ENCODE peak calls at places on chromosomes 7 and 10, in eight cellular contexts. S, V, T, X, Y, D, O and N are unnamed samples.

GRCh38 chr7:111929258-111929657 is 276.9 kb downstream of the DOCK4 start:
- DNase-seq in T (no peak), X (no peak), S (no peak), O (no peak), D (no peak), V (no peak), Y (no peak), N (no peak)

GRCh38 chr10:19169684-19170083 is 121.1 kb downstream of the MALRD1 start:
- DNase-seq in T (peak; percentile 63), D (no peak), S (no peak), V (no peak), Y (no peak), X (no peak), O (no peak), N (peak; percentile 56)

GRCh38 chr7:1009747-1010146 is 26.8 kb downstream of the CYP2W1 start:
- DNase-seq in V (no peak), X (no peak), S (no peak), D (no peak), T (no peak), Y (no peak), O (no peak), N (no peak)

GRCh38 chr7:18212788-18213187 is 185.1 kb upstream of the PRPS1L1 start:
- DNase-seq in D (no peak), V (no peak), Y (no peak), T (no peak), S (no peak), O (no peak), X (peak; percentile 48), N (no peak)

GRCh38 chr10:25048463-25048862 is 32.1 kb downstream of the THNSL1 start:
- DNase-seq in D (no peak), T (no peak), Y (no peak), X (no peak), S (no peak), V (no peak), O (no peak), N (no peak)

GRCh38 chr10:11448545-11449244 is 162.8 kb downstream of the USP6NL start:
- DNase-seq in O (no peak), V (no peak), T (no peak), X (no peak), Y (no peak), D (no peak), S (no peak), N (no peak)

GRCh38 chr10:3323865-3324498 is 151.4 kb upstream of the PITRM1 start:
- DNase-seq in D (no peak), X (peak; percentile 29), O (no peak), T (no peak), V (no peak), Y (no peak), S (no peak), N (peak; percentile 63)

GRCh38 chr7:32470871-32471270 is 19.3 kb downstream of the LSM5 start:
- DNase-seq in X (no peak), D (no peak), V (no peak), S (no peak), O (no peak), T (no peak), Y (no peak), N (peak; percentile 52)

GRCh38 chr10:26157734-26158133 is 58.8 kb upstream of the GAD2 start:
- DNase-seq in Y (no peak), X (no peak), O (no peak), S (no peak), V (no peak), T (no peak), D (peak; percentile 11), N (no peak)

GRCh38 chr7:111827863-111828504 is 265.7 kb upstream of the IMMP2L start:
- DNase-seq in Y (no peak), O (no peak), S (no peak), V (no peak), T (peak; percentile 31), X (peak; percentile 56), D (peak; percentile 59), N (peak; percentile 85)

GRCh38 chr7:158811461-158811860 is 17.8 kb downstream of the ESYT2 start:
- DNase-seq in Y (no peak), X (peak; percentile 79), T (peak; percentile 55), O (peak; percentile 58), D (peak; percentile 72), S (no peak), V (no peak), N (peak; percentile 79)

GRCh38 chr7:56218510-56218909 is 102.3 kb upstream of the NUPR2 start:
- DNase-seq in D (no peak), S (no peak), T (no peak), Y (no peak), X (no peak), V (no peak), O (no peak), N (no peak)

GRCh38 chr7:123580406-123581161 is 21.0 kb upstream of the ASB15 start:
- DNase-seq in S (no peak), D (peak; percentile 50), T (no peak), Y (no peak), X (peak; percentile 77), V (peak; percentile 48), O (no peak), N (peak; percentile 55)

GRCh38 chr7:35257251-35258124 is 3.6 kb upstream of the TBX20 start:
- DNase-seq in V (no peak), S (no peak), O (no peak), X (no peak), T (no peak), Y (peak; percentile 59), D (no peak), N (no peak)

GRCh38 chr10:21870849-21871248 is 132.7 kb downstream of the DNAJC1 start:
- DNase-seq in S (no peak), O (no peak), T (no peak), Y (no peak), X (no peak), V (no peak), D (no peak), N (peak; percentile 55)

GRCh38 chr10:118973744-118974143 is 55.8 kb upstream of the NANOS1 start:
- DNase-seq in D (no peak), S (no peak), T (no peak), V (no peak), Y (no peak), X (no peak), O (no peak), N (no peak)

GRCh38 chr7:57367171-57367570 is 82.8 kb upstream of the ZNF716 start:
- DNase-seq in X (no peak), Y (no peak), D (no peak), S (no peak), O (no peak), T (no peak), V (no peak), N (no peak)

GRCh38 chr10:44979281-44980181 is 922 bp upstream of the DEPP1 start:
- DNase-seq in D (no peak), O (no peak), T (no peak), Y (no peak), X (no peak), S (no peak), V (no peak), N (peak; percentile 54)

GRCh38 chr10:48671914-48672595 is 12.6 kb upstream of the WDFY4 start:
- DNase-seq in D (no peak), V (no peak), Y (no peak), T (no peak), O (no peak), S (no peak), X (no peak), N (no peak)

GRCh38 chr10:43386981-43387677 is 15.7 kb downstream of the FXYD4 start:
- DNase-seq in D (no peak), S (no peak), X (no peak), V (no peak), T (no peak), Y (no peak), O (no peak), N (no peak)

GRCh38 chr7:10939237-10939910 is 34.3 kb upstream of the PHF14 start:
- DNase-seq in O (no peak), S (no peak), T (no peak), D (no peak), V (no peak), X (no peak), Y (no peak), N (peak; percentile 7)

GRCh38 chr10:31623466-31623865 is 304.4 kb downstream of the ZEB1 start:
- DNase-seq in V (no peak), O (no peak), Y (no peak), X (peak; percentile 65), T (no peak), D (no peak), S (no peak), N (no peak)

GRCh38 chr10:14654821-14655382 is 119.8 kb downstream of the FAM107B start:
- DNase-seq in X (no peak), V (peak; percentile 71), S (no peak), T (no peak), D (no peak), O (no peak), Y (no peak), N (no peak)

GRCh38 chr7:79292834-79293233 is 160.6 kb downstream of the MAGI2 start:
- DNase-seq in V (no peak), Y (no peak), D (no peak), O (no peak), X (no peak), T (no peak), S (no peak), N (no peak)

GRCh38 chr10:101397140-101397539 is 43.2 kb downstream of the BTRC start:
- DNase-seq in T (peak; percentile 53), V (no peak), O (no peak), X (peak; percentile 90), D (peak; percentile 32), S (no peak), Y (no peak), N (peak; percentile 20)

GRCh38 chr7:80918406-80918805 is 445 bp downstream of the SEMA3C start:
- DNase-seq in D (peak; percentile 35), O (no peak), V (peak; percentile 13), S (no peak), X (no peak), Y (no peak), T (peak; percentile 17), N (peak; percentile 30)

GRCh38 chr10:5070648-5071410 is 23.4 kb upstream of the AKR1C3 start:
- DNase-seq in S (no peak), X (peak; percentile 86), V (no peak), T (peak; percentile 38), D (no peak), Y (no peak), O (no peak), N (no peak)

GRCh38 chr10:64265961-64266360 is 744.8 kb downstream of the REEP3 start:
- DNase-seq in T (no peak), D (no peak), S (no peak), V (no peak), X (no peak), Y (no peak), O (no peak), N (no peak)

GRCh38 chr10:23604613-23605012 is 165.7 kb downstream of the OTUD1 start:
- DNase-seq in Y (no peak), T (peak; percentile 61), X (no peak), O (no peak), V (no peak), D (no peak), S (no peak), N (no peak)

GRCh38 chr7:113664867-113665266 is 253.9 kb downstream of the PPP1R3A start:
- DNase-seq in S (no peak), X (no peak), Y (no peak), D (no peak), V (no peak), O (no peak), T (no peak), N (peak; percentile 44)

GRCh38 chr10:96360331-96360730 is 1.5 kb upstream of the OPALIN start:
- DNase-seq in O (no peak), T (no peak), V (no peak), Y (no peak), S (no peak), D (no peak), X (no peak), N (no peak)

GRCh38 chr7:142804715-142805114 is 33.9 kb downstream of the PRSS2 start:
- DNase-seq in Y (no peak), V (no peak), X (no peak), T (no peak), D (no peak), O (no peak), S (no peak), N (no peak)

GRCh38 chr7:87874066-87874465 is 2.1 kb downstream of the SLC25A40 start:
- DNase-seq in T (no peak), O (no peak), S (no peak), Y (no peak), D (no peak), X (no peak), V (no peak), N (no peak)